ENCODE peak calls at places on chromosome 2, in eight cellular contexts. One of them, this sample, is unnamed.

GRCh38 chr2:201203916-201204654 is 21.1 kb downstream of the CASP10 start:
- DNase-seq in pancreas: no peak
- DNase-seq in astrocyte of the spinal cord: peak; percentile 42
- DNase-seq in choroid plexus epithelial cell: peak; percentile 82
- DNase-seq in BE2C: no peak
- DNase-seq in OCI-LY7: no peak
- DNase-seq in H1: no peak
- DNase-seq in PC-3: no peak
- DNase-seq in this sample: peak; percentile 39

GRCh38 chr2:43174368-43175186 is 51.8 kb downstream of the ZFP36L2 start:
- DNase-seq in pancreas: no peak
- DNase-seq in OCI-LY7: peak; percentile 81
- DNase-seq in astrocyte of the spinal cord: no peak
- DNase-seq in PC-3: no peak
- DNase-seq in H1: no peak
- DNase-seq in BE2C: no peak
- DNase-seq in choroid plexus epithelial cell: no peak
- DNase-seq in this sample: no peak

GRCh38 chr2:185857676-185858075 is 119.1 kb downstream of the FSIP2 start:
- DNase-seq in BE2C: no peak
- DNase-seq in H1: no peak
- DNase-seq in choroid plexus epithelial cell: peak; percentile 4
- DNase-seq in astrocyte of the spinal cord: peak; percentile 30
- DNase-seq in PC-3: no peak
- DNase-seq in OCI-LY7: no peak
- DNase-seq in pancreas: no peak
- DNase-seq in this sample: no peak

GRCh38 chr2:953975-954686 is 3.5 kb downstream of the SNTG2 start:
- DNase-seq in BE2C: no peak
- DNase-seq in astrocyte of the spinal cord: peak; percentile 24
- DNase-seq in H1: no peak
- DNase-seq in PC-3: peak; percentile 37
- DNase-seq in OCI-LY7: no peak
- DNase-seq in pancreas: no peak
- DNase-seq in choroid plexus epithelial cell: peak; percentile 61
- DNase-seq in this sample: peak; percentile 89

GRCh38 chr2:74625658-74626425 is 22.3 kb downstream of the M1AP start:
- DNase-seq in OCI-LY7: no peak
- DNase-seq in astrocyte of the spinal cord: no peak
- DNase-seq in BE2C: no peak
- DNase-seq in PC-3: no peak
- DNase-seq in pancreas: no peak
- DNase-seq in H1: no peak
- DNase-seq in choroid plexus epithelial cell: no peak
- DNase-seq in this sample: no peak

GRCh38 chr2:220297093-220297492 is 669.7 kb downstream of the SLC4A3 start:
- DNase-seq in astrocyte of the spinal cord: no peak
- DNase-seq in BE2C: no peak
- DNase-seq in H1: no peak
- DNase-seq in PC-3: no peak
- DNase-seq in OCI-LY7: no peak
- DNase-seq in pancreas: no peak
- DNase-seq in choroid plexus epithelial cell: no peak
- DNase-seq in this sample: no peak

GRCh38 chr2:73998451-73998850 is 13.7 kb downstream of the TET3 start:
- DNase-seq in pancreas: no peak
- DNase-seq in BE2C: no peak
- DNase-seq in OCI-LY7: no peak
- DNase-seq in PC-3: no peak
- DNase-seq in H1: no peak
- DNase-seq in astrocyte of the spinal cord: no peak
- DNase-seq in choroid plexus epithelial cell: no peak
- DNase-seq in this sample: no peak

GRCh38 chr2:227677928-227678327 is 11.3 kb downstream of the SCYGR5 start:
- DNase-seq in BE2C: no peak
- DNase-seq in OCI-LY7: no peak
- DNase-seq in H1: no peak
- DNase-seq in PC-3: peak; percentile 35
- DNase-seq in choroid plexus epithelial cell: no peak
- DNase-seq in pancreas: no peak
- DNase-seq in astrocyte of the spinal cord: no peak
- DNase-seq in this sample: no peak

GRCh38 chr2:232587527-232587926 is 37.0 kb downstream of the EIF4E2 start:
- DNase-seq in H1: no peak
- DNase-seq in astrocyte of the spinal cord: no peak
- DNase-seq in BE2C: no peak
- DNase-seq in choroid plexus epithelial cell: no peak
- DNase-seq in PC-3: no peak
- DNase-seq in OCI-LY7: no peak
- DNase-seq in pancreas: no peak
- DNase-seq in this sample: no peak

GRCh38 chr2:44777542-44777941 is 164.0 kb upstream of the SIX3 start:
- DNase-seq in OCI-LY7: no peak
- DNase-seq in H1: no peak
- DNase-seq in pancreas: no peak
- DNase-seq in PC-3: no peak
- DNase-seq in astrocyte of the spinal cord: no peak
- DNase-seq in BE2C: no peak
- DNase-seq in choroid plexus epithelial cell: no peak
- DNase-seq in this sample: peak; percentile 81

GRCh38 chr2:36339819-36340218 is 15.8 kb upstream of the CRIM1 start:
- DNase-seq in choroid plexus epithelial cell: peak; percentile 77
- DNase-seq in H1: no peak
- DNase-seq in OCI-LY7: no peak
- DNase-seq in BE2C: no peak
- DNase-seq in PC-3: no peak
- DNase-seq in pancreas: no peak
- DNase-seq in astrocyte of the spinal cord: no peak
- DNase-seq in this sample: peak; percentile 73

GRCh38 chr2:65574911-65575444 is 142.6 kb upstream of the SPRED2 start:
- DNase-seq in PC-3: no peak
- DNase-seq in astrocyte of the spinal cord: no peak
- DNase-seq in pancreas: no peak
- DNase-seq in BE2C: no peak
- DNase-seq in OCI-LY7: no peak
- DNase-seq in H1: no peak
- DNase-seq in choroid plexus epithelial cell: no peak
- DNase-seq in this sample: no peak

GRCh38 chr2:212330263-212330662 is 208.3 kb downstream of the ERBB4 start:
- DNase-seq in BE2C: peak; percentile 69
- DNase-seq in pancreas: no peak
- DNase-seq in choroid plexus epithelial cell: no peak
- DNase-seq in astrocyte of the spinal cord: no peak
- DNase-seq in H1: no peak
- DNase-seq in PC-3: no peak
- DNase-seq in OCI-LY7: no peak
- DNase-seq in this sample: no peak

GRCh38 chr2:167944825-167945659 is 302.4 kb downstream of the STK39 start:
- DNase-seq in BE2C: no peak
- DNase-seq in OCI-LY7: no peak
- DNase-seq in choroid plexus epithelial cell: peak; percentile 25
- DNase-seq in PC-3: peak; percentile 35
- DNase-seq in H1: no peak
- DNase-seq in pancreas: no peak
- DNase-seq in astrocyte of the spinal cord: peak; percentile 19
- DNase-seq in this sample: no peak

GRCh38 chr2:175183674-175184073 is 2.2 kb upstream of the ATP5MC3 start:
- DNase-seq in choroid plexus epithelial cell: no peak
- DNase-seq in astrocyte of the spinal cord: no peak
- DNase-seq in H1: no peak
- DNase-seq in PC-3: no peak
- DNase-seq in pancreas: no peak
- DNase-seq in BE2C: no peak
- DNase-seq in OCI-LY7: no peak
- DNase-seq in this sample: no peak

GRCh38 chr2:175176624-175177023 is 4.9 kb downstream of the ATP5MC3 start:
- DNase-seq in astrocyte of the spinal cord: no peak
- DNase-seq in BE2C: no peak
- DNase-seq in H1: no peak
- DNase-seq in choroid plexus epithelial cell: no peak
- DNase-seq in OCI-LY7: no peak
- DNase-seq in pancreas: no peak
- DNase-seq in PC-3: no peak
- DNase-seq in this sample: no peak

GRCh38 chr2:175181877-175182308 is 383 bp upstream of the ATP5MC3 start:
- DNase-seq in pancreas: no peak
- DNase-seq in astrocyte of the spinal cord: no peak
- DNase-seq in PC-3: no peak
- DNase-seq in OCI-LY7: no peak
- DNase-seq in choroid plexus epithelial cell: no peak
- DNase-seq in H1: no peak
- DNase-seq in BE2C: no peak
- DNase-seq in this sample: no peak

GRCh38 chr2:175181104-175181876 is at the start of gene ATP5MC3:
- DNase-seq in BE2C: peak; percentile 88
- DNase-seq in OCI-LY7: peak; percentile 97
- DNase-seq in H1: peak; percentile 85
- DNase-seq in choroid plexus epithelial cell: peak; percentile 97
- DNase-seq in PC-3: peak; percentile 95
- DNase-seq in pancreas: peak; percentile 95
- DNase-seq in astrocyte of the spinal cord: peak; percentile 94
- DNase-seq in this sample: peak; percentile 96

GRCh38 chr2:175180701-175181103 is 808 bp downstream of the ATP5MC3 start:
- DNase-seq in pancreas: peak; percentile 60
- DNase-seq in OCI-LY7: peak; percentile 71
- DNase-seq in astrocyte of the spinal cord: peak; percentile 50
- DNase-seq in H1: no peak
- DNase-seq in PC-3: peak; percentile 28
- DNase-seq in BE2C: peak; percentile 10
- DNase-seq in choroid plexus epithelial cell: peak; percentile 56
- DNase-seq in this sample: no peak
- TF ChIP-seq CTCF in pancreas: no peak
- TF ChIP-seq CTCF in OCI-LY7: no peak
- TF ChIP-seq CTCF in astrocyte of the spinal cord: no peak
- TF ChIP-seq CTCF in H1: no peak
- TF ChIP-seq CTCF in PC-3: no peak
- TF ChIP-seq CTCF in BE2C: no peak
- TF ChIP-seq CTCF in choroid plexus epithelial cell: no peak
- TF ChIP-seq CTCF in this sample: no peak

DNA sequence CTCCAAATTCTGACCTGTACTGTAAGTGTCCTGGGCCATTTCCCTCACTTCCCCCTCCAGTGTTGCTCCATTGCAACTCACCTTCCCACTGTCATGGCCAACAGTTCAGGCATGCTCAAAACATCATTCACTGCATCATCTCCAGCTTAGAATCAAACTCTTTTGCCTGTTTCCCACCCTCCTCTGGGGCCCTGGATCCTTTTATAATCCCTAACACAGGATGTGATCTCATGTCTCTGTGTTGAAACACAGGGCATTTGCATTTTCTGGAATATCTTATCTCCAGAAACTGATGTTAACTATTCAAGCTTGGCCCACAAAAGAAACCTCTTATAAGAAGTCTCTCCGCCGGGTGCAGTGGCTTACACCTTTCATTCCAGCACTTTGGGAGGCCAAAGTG is 3.0 kb downstream of the DPP4 start:
- DNase-seq in OCI-LY7: no peak
- DNase-seq in PC-3: no peak
- DNase-seq in astrocyte of the spinal cord: no peak
- DNase-seq in H1: no peak
- DNase-seq in BE2C: no peak
- DNase-seq in choroid plexus epithelial cell: peak; percentile 53
- DNase-seq in pancreas: no peak
- DNase-seq in this sample: peak; percentile 62
- H3K4me3 ChIP-seq in OCI-LY7: no peak overlapping the region
- H3K4me3 ChIP-seq in PC-3: no peak overlapping the region
- H3K4me3 ChIP-seq in astrocyte of the spinal cord: no peak overlapping the region
- H3K4me3 ChIP-seq in H1: no peak overlapping the region
- H3K4me3 ChIP-seq in BE2C: no peak overlapping the region
- H3K4me3 ChIP-seq in choroid plexus epithelial cell: no peak overlapping the region
- H3K4me3 ChIP-seq in pancreas: no peak overlapping the region
- H3K4me3 ChIP-seq in this sample: no peak overlapping the region

DNA sequence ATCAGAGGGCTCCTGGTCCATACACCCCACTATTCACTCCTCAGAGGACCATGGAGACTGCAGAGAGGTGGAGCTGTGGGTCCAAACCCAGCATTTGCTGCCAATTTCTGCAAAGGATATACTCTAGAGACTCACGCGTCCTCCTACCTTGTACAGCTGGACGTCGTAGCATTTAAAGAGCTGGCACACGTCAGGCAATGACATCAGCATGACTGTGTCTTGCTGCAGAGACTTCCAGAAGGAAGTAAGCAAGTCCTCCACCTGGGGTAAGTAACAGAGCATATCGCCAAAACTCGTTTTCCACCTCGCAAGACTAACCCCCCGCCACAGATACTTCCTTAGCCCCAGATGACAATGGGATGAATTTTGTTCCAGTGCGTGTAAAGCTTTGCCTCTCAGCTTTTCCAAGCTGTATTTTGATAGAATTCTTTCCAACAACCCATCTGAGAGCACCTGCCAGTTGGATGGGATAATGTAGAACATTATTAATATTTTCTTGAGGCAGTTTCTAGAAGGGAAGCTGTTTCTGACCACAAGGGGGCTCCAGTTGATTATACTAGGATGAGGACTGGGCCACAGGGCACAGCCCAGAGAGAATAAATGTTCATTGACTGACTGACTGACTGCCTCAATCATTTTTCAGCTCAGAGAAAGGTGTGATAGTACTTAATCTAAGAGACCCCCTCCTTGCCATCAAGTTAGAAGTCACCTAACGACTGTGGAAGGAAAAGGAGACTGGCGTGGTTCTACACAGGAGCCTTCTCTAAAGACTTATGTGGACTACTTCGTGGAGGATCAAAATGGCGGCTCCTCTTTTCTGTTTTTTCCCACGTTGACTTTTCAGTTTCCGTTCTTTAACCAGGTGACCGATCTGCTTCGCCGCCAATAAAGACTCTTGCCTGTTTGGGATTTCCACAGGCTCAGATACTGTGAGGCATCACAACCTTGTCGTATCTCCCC is 31.7 kb upstream of the CREG2 start:
- DNase-seq in choroid plexus epithelial cell: peak; percentile 88
- DNase-seq in PC-3: peak; percentile 89
- DNase-seq in OCI-LY7: peak; percentile 67
- DNase-seq in BE2C: peak; percentile 57
- DNase-seq in H1: no peak
- DNase-seq in astrocyte of the spinal cord: peak; percentile 71
- DNase-seq in pancreas: no peak
- DNase-seq in this sample: peak; percentile 83
- TF ChIP-seq CTCF in choroid plexus epithelial cell: peak; percentile 88
- TF ChIP-seq CTCF in PC-3: peak; percentile 87
- TF ChIP-seq CTCF in OCI-LY7: peak; percentile 89
- TF ChIP-seq CTCF in BE2C: peak; percentile 70
- TF ChIP-seq CTCF in H1: peak; percentile 64
- TF ChIP-seq CTCF in astrocyte of the spinal cord: peak; percentile 75
- TF ChIP-seq CTCF in pancreas: peak; percentile 62
- TF ChIP-seq CTCF in this sample: peak; percentile 83

DNA sequence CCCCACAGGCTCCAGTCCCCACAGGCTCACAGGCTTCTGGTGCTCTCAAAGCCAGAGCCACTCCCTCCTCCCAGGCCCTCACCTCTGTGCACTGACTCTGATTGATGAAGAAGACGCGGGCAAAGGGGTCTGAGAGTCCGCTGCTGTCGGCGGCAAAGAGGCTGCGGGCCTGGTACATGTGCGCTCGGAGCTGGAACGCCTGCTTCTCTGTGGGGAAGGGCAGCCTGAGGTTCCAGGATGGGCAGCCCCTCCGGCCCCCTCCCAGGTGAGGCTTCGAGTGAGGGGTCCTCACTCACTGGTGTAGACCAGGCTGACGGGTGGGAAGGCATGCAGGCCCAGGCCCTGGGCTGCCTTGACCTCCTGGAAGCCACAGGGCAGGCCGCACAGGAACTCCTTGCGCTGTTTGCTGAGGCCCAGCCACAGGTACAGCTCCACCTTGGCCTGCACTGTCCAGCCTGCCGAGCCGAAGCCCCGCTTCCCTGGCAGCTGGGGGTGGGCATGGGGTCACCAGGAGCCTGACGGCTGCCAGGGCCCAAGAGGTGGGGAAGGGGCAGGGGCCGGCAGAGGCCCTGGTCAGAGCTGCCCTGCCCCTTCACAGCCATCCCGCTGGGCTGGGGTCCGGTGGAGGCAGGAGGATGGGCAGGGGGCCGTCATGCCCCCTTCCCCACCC is 2.0 kb downstream of the OTOF start:
- DNase-seq in astrocyte of the spinal cord: no peak
- DNase-seq in H1: no peak
- DNase-seq in PC-3: no peak
- DNase-seq in pancreas: no peak
- DNase-seq in OCI-LY7: no peak
- DNase-seq in BE2C: no peak
- DNase-seq in choroid plexus epithelial cell: no peak
- DNase-seq in this sample: no peak
- H3K4me3 ChIP-seq in astrocyte of the spinal cord: no peak overlapping the region
- H3K4me3 ChIP-seq in H1: no peak overlapping the region
- H3K4me3 ChIP-seq in PC-3: no peak overlapping the region
- H3K4me3 ChIP-seq in pancreas: no peak overlapping the region
- H3K4me3 ChIP-seq in OCI-LY7: no peak overlapping the region
- H3K4me3 ChIP-seq in BE2C: no peak overlapping the region
- H3K4me3 ChIP-seq in choroid plexus epithelial cell: no peak overlapping the region
- H3K4me3 ChIP-seq in this sample: no peak overlapping the region